ENCODE peak calls at places on chromosomes 1 and 21, in four cellular contexts. Y, A, O and R are unnamed samples.
A peak's percentile ranks its signal among the peaks of the same experiment; 100 is the strongest.

GRCh38 chr1:57279909-57280666 is 143.8 kb downstream of the DAB1 start:
- DNase-seq in Y (no peak), A (no peak), O (no peak), R (peak; percentile 92)

GRCh38 chr1:206786212-206786886 is 14.1 kb upstream of the IL10 start:
- DNase-seq in Y (no peak), A (no peak), O (no peak), R (no peak)

GRCh38 chr1:192099328-192099727 is 58.9 kb upstream of the RGS18 start:
- DNase-seq in Y (no peak), A (no peak), O (no peak), R (no peak)

GRCh38 chr1:203547147-203547546 is 53.2 kb downstream of the OPTC start:
- DNase-seq in Y (no peak), A (no peak), O (no peak), R (no peak)

GRCh38 chr1:245751111-245751510 is 596.3 kb downstream of the KIF26B start:
- DNase-seq in Y (peak; percentile 47), A (no peak), O (no peak), R (no peak)

GRCh38 chr1:66758247-66758755 is 6.0 kb downstream of the DYNLT5 start:
- DNase-seq in Y (no peak), A (no peak), O (no peak), R (no peak)

GRCh38 chr1:29811247-29811646 is 574.9 kb downstream of the PTPRU start:
- DNase-seq in Y (no peak), A (no peak), O (no peak), R (no peak)

GRCh38 chr1:209103135-209103534 is 480.4 kb upstream of the CAMK1G start:
- DNase-seq in Y (no peak), A (no peak), O (no peak), R (no peak)

GRCh38 chr1:27137544-27138075 is 17.3 kb downstream of the SLC9A1 start:
- DNase-seq in Y (no peak), A (no peak), O (no peak), R (no peak)

GRCh38 chr21:33443174-33443573 is 36.6 kb downstream of the TMEM50B start:
- DNase-seq in Y (no peak), A (no peak), O (no peak), R (no peak)

DNA sequence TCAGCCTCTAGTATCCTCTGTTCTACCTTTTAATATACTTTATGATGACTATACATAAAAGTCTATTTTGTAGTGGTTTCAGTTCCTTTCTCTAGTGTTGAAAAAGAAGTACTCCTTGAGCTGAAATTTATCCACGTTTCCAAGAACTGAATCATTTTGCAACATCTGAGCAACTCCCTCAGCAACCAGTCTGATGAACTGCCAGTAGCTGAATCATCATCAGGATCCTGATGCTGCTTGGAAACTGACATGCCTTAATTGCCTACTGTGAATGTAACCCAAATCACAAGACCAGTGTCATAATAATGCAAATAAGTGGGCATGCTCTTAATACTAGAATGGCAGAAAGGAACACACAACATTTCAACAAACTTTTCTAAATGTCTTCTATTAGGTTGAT is 103.3 kb downstream of the CYYR1 start:
- DNase-seq in Y (no peak), A (no peak), O (peak; percentile 15), R (peak; percentile 69)
- H3K27ac ChIP-seq in Y (no peak overlapping the region), A (no peak overlapping the region), O (no peak overlapping the region), R (peak overlapping the region; percentile 25)

DNA sequence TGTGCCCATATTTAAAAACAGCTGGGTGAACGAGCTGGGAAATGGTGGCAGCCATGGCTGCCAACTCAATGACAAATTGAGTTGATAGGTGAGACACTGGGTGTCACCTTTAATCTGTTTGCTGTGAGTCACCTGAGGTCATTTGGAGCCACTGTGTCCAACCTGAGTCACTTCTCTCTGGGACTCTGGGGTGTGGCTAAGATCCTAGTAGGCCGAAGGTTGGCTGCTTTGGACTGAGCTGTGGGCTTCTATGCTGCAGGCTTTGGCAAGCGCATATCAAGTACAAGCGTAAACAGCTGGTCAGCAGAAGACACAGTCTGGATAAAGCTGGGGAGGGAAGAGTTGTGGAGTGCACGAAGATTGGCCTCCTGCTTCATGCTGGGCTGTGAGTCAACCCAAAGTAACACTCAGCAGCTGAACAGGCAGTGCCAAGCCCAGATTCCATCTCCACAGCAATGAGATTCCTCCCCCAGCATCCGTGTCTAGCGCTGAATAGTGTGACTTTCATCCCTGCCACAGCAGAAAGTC is 24.0 kb downstream of the TEX35 start:
- DNase-seq in Y (peak; percentile 95), A (peak; percentile 86), O (peak; percentile 70), R (peak; percentile 64)
- H3K27ac ChIP-seq in Y (peak overlapping the region; percentile 85), A (peak overlapping the region; percentile 60), O (peak overlapping the region; percentile 93), R (peak overlapping the region; percentile 88)

GRCh38 chr1:201493757-201494617 is 12.9 kb downstream of the CSRP1 start:
- DNase-seq in Y (no peak), A (no peak), O (peak; percentile 66), R (no peak)
- H3K27ac ChIP-seq in Y (peak overlapping the region; percentile 83), A (peak overlapping the region; percentile 26), O (peak overlapping the region; percentile 68), R (no peak overlapping the region)

GRCh38 chr1:109625176-109625575 is 5.5 kb downstream of the AMPD2 start:
- DNase-seq in Y (no peak), A (peak; percentile 53), O (no peak), R (no peak)
- H3K27ac ChIP-seq in Y (no peak overlapping the region), A (no peak overlapping the region), O (no peak overlapping the region), R (no peak overlapping the region)

DNA sequence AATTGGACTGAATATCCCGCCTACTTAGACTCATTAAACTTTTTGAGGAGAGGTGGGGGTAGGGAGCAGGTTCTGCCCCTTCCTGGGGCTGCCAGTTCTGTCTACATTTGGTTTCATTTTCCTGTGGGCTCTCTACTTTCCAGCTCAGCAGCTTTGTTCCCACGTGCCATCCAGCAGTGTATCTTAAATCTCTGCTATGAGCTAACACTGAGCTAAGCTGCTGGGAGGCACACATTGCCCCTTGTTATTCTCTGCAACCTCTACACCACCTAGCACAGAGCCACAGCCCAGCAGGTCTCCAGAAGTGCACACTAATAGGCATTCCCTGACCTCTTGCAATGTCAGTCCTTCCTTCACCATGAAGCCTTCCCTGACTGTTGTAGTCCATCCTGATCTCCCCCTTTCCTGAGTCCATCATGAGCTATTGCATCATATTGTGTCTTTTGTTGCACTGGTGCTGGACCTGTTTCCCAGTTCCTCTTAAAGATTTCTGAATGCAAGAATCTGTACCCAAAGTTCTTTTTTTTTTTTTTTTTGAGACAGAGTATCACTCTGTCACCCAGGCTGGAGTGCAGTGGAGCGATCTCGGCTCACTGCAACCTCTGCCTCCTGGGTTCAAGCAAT is 28.7 kb upstream of the NRDC start:
- DNase-seq in Y (no peak), A (no peak), O (no peak), R (no peak)
- H3K27ac ChIP-seq in Y (no peak overlapping the region), A (no peak overlapping the region), O (no peak overlapping the region), R (no peak overlapping the region)

DNA sequence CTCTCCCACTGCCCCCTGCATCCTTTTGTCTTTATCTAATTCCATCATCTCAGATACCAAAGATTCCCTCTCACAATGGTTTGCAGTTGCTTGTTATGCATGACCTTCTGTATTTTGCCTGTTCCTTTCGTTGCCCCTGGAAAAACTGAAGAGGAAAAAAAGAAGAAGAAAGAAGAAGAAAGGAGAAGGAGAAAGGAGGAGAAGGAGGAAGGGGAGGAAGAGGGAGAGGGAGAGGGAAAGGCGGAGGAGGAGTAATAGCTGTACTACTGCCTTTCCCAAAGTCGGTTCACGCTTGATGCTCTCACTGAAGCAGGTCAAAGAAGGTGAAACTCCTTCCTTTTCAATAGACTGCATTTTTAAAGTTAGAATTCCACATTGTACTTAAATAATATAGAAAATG is 513.8 kb downstream of the PTPRC start:
- DNase-seq in Y (no peak), A (no peak), O (no peak), R (no peak)
- H3K27ac ChIP-seq in Y (no peak overlapping the region), A (no peak overlapping the region), O (no peak overlapping the region), R (no peak overlapping the region)

GRCh38 chr1:223662943-223663342 is 2.6 kb downstream of the CAPN8 start:
- DNase-seq in Y (no peak), A (no peak), O (no peak), R (no peak)
- H3K27ac ChIP-seq in Y (no peak overlapping the region), A (no peak overlapping the region), O (no peak overlapping the region), R (no peak overlapping the region)

GRCh38 chr21:34523019-34523418 is 11.0 kb upstream of the KCNE1 start:
- DNase-seq in Y (no peak), A (no peak), O (no peak), R (no peak)
- H3K27ac ChIP-seq in Y (no peak overlapping the region), A (peak overlapping the region; percentile 33), O (no peak overlapping the region), R (no peak overlapping the region)

GRCh38 chr21:28220670-28221069 is 772.0 kb downstream of the LTN1 start:
- DNase-seq in Y (no peak), A (no peak), O (no peak), R (no peak)

GRCh38 chr21:28213221-28213620 is 779.5 kb downstream of the LTN1 start:
- DNase-seq in Y (no peak), A (no peak), O (no peak), R (no peak)

GRCh38 chr21:28212056-28212455 is 780.6 kb downstream of the LTN1 start:
- DNase-seq in Y (no peak), A (no peak), O (no peak), R (no peak)

GRCh38 chr21:28216976-28217523 is 775.6 kb downstream of the LTN1 start:
- DNase-seq in Y (no peak), A (no peak), O (no peak), R (no peak)

GRCh38 chr21:28215214-28215954 is 777.3 kb downstream of the LTN1 start:
- DNase-seq in Y (no peak), A (no peak), O (peak; percentile 28), R (peak; percentile 54)
- H3K27ac ChIP-seq in Y (no peak overlapping the region), A (peak overlapping the region; percentile 40), O (no peak overlapping the region), R (peak overlapping the region; percentile 20)